ENCODE peak calls at places on chromosomes 12 and 14, in four cellular contexts. Q is esophagus muscularis mucosa, G is GM20000, O is astrocyte of the spinal cord. U is an unnamed sample.

GRCh38 chr12:124519741-124520140 is 47.7 kb downstream of the NCOR2 start:
- DNase-seq in O (no peak), G (no peak), Q (no peak), U (no peak)

GRCh38 chr12:119803391-119803791 is 73.7 kb downstream of the CIT start:
- DNase-seq in O (peak), G (no peak), Q (no peak), U (no peak)

GRCh38 chr14:99788713-99789112 is 4.5 kb upstream of the EML1 start:
- DNase-seq in Q (no peak), G (no peak), O (no peak), U (no peak)

GRCh38 chr14:32233292-32233691 is 30.2 kb upstream of the RNU6-8 start:
- DNase-seq in G (no peak), O (no peak), Q (no peak), U (no peak)

GRCh38 chr12:116790066-116790465 is 52.0 kb downstream of the RNFT2 start:
- DNase-seq in G (no peak), Q (no peak), O (no peak), U (no peak)

GRCh38 chr12:124592050-124592449 is 24.6 kb upstream of the NCOR2 start:
- DNase-seq in Q (no peak), O (peak), G (no peak), U (no peak)

GRCh38 chr12:31591308-31591901 is 469 bp upstream of the DENND5B start:
- DNase-seq in O (peak), Q (no peak), G (peak), U (peak)

GRCh38 chr12:64180951-64181350 is 41.1 kb downstream of the KICS2 start:
- DNase-seq in G (no peak), Q (no peak), O (peak), U (no peak)

GRCh38 chr12:116152268-116152667 is 125.2 kb downstream of the MED13L start:
- DNase-seq in G (no peak), Q (no peak), O (peak), U (no peak)

GRCh38 chr14:74913986-74914573 is 9.0 kb downstream of the RPS6KL1 start:
- DNase-seq in O (peak), Q (no peak), G (peak), U (no peak)

GRCh38 chr12:70507442-70507841 is 129.8 kb downstream of the PTPRB start:
- DNase-seq in G (no peak), Q (no peak), O (peak), U (no peak)

GRCh38 chr12:59444932-59445331 is 150.9 kb upstream of the SLC16A7 start:
- DNase-seq in G (no peak), O (peak), Q (no peak), U (no peak)

GRCh38 chr14:21268612-21269251 is 510 bp downstream of the HNRNPC start:
- DNase-seq in O (peak), Q (no peak), G (no peak), U (no peak)

GRCh38 chr12:65119063-65119462 is 2.0 kb downstream of the WIF1 start:
- DNase-seq in G (no peak), O (no peak), Q (no peak), U (no peak)

DNA sequence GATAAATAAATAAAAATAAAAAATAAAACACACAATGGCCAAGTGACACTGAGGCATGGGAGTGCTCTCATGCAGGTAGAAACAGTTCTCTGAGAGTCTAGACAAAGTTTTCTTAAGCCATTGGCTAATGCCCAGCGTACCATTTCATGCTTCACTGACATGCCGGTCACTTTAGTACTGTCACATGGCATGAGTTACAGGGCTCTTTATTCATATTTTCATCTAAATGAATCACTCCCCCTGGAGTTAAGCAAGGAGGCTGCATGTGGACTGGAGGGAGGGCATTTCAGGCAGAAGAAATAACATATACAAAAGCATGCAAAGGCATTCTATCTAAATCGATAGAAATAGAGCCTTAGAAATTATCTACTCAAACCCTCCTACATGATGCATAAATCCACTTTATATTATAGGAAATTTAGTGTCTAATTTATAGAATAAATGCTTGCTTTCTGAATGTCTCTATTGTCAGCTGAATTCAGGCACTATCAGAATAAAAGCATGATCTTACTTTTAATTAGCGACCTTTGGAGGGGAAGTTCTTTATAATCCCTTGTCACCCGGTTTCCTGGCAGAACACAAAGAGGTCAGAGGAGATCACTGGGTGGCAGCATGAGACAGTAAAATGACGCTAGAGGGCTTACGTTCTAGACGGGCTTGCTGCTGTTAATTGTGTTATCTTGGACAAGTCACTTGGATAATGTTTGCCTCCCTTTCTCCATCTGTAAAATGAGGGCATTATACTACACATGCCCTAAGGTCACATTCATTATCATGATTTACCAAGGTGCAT is 17.5 kb downstream of the DYRK4 start:
- DNase-seq in Q (peak), O (no peak), G (peak), U (no peak)
- TF ChIP-seq CTCF in Q (no peak), O (peak), G (peak), U (peak)

DNA sequence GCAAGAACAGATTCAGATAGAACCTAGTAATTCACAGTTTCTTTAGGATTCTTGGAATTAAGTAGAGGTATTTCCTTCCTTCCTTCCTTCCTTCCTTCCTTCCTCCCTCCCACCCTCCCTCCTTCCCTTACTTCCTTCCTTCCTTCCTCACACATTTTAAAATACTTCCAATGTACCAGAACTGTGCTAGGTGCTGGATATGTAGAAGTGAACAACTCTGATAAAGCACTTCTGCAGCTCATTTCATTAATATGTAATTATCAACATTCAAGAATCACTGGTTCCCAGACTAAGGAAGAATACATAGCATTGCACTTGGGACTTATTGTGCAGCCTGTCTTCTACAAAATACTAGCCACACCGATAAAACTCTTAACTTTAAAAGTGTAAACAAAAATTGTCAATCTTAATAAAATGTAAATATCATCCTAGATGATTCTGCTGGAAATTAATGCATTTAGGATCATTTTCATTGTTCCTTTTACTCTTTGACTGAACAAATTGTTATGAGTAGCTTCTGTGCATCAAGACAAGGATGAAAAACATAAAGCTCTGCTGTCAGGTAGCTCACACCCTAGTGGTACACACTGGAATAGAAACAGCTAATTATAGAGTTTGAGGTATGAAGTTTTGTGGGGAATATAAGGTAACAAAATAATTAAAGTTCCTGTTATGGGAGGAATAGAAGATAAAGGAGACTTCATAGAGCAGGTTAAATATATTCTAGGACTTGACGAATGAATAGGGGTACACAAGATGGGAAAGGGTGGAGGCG is 99.9 kb upstream of the MYF6 start:
- DNase-seq in O (no peak), Q (no peak), G (no peak), U (no peak)
- TF ChIP-seq CTCF in O (peak), Q (no peak), G (no peak), U (peak)

GRCh38 chr12:3311491-3312103 is 179.4 kb upstream of the PRMT8 start:
- DNase-seq in Q (no peak), G (no peak), O (no peak), U (no peak)

GRCh38 chr12:3315201-3315661 is 175.8 kb upstream of the PRMT8 start:
- DNase-seq in G (no peak), Q (no peak), O (peak), U (no peak)

GRCh38 chr12:3313066-3313465 is 177.9 kb upstream of the PRMT8 start:
- DNase-seq in G (no peak), Q (no peak), O (peak), U (no peak)

GRCh38 chr12:3314306-3314663 is 176.7 kb upstream of the PRMT8 start:
- DNase-seq in G (no peak), Q (no peak), O (no peak), U (no peak)

DNA sequence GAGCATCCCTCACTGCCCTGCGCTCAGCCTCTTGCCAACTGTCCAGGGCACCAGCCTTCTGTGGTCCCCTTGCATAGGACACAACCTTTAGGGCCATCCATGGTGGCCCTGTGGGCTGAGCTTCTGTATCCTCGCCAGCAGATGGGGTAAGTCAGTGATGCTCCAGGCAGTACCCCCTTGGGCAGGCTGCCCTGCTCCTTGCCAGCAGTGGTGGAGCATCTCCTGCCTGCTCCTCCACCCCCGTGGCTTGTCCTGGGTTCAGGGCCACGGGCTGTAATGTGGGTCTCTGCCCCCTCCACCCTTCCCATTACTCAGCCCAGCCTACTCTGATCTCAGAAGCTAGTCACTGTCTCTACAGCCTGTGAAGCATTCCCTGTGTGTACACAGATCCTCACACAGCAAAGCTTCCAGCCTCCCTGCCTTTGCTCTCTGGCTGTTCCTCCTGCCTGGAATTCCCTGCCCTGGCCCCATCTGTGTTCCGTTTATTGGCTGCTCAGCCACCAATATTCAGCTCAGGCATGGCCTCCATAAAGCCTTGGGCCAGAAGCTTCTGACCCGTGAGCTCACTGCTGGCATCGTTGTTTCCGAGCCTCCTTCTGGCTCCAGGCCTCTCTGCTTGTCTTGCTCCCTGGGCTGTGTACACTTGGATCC is 177.2 kb upstream of the PRMT8 start:
- DNase-seq in O (no peak), Q (no peak), G (peak), U (no peak)
- TF ChIP-seq CTCF in O (peak), Q (no peak), G (no peak), U (peak)

DNA sequence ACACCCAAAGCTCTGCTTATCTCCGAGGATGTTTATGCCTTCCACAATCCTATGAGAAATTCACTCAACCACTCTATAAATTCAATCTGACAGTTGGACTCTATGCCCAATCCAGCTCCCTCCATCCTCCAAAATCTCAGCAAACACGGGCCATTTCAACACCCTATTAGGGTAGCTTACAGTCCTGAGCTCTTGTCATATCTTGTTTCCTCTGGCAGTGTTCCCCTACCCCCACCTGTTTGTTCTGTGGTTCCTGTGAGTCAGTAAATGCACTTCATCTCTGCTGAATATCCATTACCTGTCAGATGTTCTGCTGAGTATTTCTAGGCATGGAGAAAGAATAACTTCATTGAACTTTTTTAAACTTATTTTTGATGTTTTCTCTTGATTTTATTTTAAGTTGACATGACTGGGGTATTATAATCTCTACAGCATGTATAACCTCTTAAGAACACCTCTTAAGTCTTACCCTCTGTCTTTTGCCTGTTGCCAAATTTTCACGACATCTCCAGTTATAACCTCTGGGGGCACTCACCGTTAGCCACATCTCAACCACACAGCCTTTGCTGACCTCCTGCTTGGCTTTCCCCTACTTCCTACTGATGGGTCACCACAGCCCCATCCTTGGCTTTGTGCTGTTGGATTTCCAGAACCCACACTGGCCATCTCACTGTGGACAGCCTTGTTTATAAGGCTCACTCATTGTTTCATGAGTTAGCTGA is 317.0 kb upstream of the TMPO start:
- DNase-seq in G (no peak), O (peak), Q (no peak), U (no peak)
- TF ChIP-seq CTCF in G (no peak), O (no peak), Q (no peak), U (no peak)

GRCh38 chr14:58367296-58367695 is 28.4 kb upstream of the TOMM20L start:
- DNase-seq in O (no peak), Q (no peak), G (no peak), U (no peak)

DNA sequence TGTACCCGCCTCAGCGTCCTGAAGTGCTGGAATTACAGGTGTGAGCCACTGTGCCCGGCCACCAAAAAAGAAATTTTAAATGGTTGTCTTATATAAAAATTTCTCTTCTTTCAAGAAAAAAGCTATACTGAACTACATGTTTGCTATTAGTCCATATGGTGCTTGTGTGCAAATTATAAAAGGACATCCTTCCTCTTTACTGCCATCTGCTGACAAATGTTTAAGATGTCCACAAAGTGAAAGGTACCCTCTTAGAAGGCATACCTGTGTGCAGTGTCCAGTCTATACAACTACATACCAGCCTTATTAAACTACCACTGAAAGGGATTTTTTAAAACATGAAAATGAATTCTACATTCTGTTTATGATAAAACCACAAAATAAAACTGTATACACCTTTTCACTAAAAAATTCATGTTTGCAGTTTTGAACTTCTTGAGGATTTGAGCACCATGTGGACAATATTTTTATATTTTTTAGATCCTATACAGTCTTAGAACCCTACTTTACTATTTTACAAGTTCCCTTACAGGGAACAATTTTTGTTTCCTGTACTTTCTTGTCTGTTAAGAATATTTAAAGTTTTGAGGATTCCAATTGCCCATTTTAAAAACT is 32.8 kb upstream of the TOMM20L start:
- DNase-seq in Q (no peak), G (peak), O (peak), U (no peak)
- TF ChIP-seq CTCF in Q (no peak), G (no peak), O (peak), U (peak)

GRCh38 chr12:15013634-15014169 is 40.9 kb downstream of the PDE6H start:
- DNase-seq in Q (no peak), G (no peak), O (no peak), U (no peak)

GRCh38 chr12:15011162-15011561 is 38.3 kb downstream of the PDE6H start:
- DNase-seq in O (no peak), G (no peak), Q (no peak), U (no peak)

GRCh38 chr12:15014708-15015107 is 41.9 kb downstream of the PDE6H start:
- DNase-seq in G (no peak), O (no peak), Q (no peak), U (no peak)

DNA sequence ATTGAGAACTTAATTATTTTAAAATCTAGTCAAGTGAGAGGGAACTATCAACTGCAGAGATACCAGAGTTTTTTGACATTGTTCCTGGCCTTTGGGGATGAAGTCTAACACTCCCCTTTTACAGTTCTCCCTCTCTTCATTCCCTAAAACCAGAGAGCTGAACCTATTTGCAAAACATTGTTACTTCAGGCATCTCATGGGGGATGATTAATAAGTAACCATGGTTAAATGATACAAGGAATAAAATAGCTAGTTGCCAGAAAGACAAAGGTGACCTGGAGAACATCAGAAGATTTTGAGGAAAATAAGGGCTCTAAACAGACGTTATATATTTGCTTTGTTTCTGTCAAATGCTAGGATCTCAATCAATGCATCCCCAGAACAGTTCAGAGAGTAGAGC is 42.3 kb downstream of the PDE6H start:
- DNase-seq in Q (no peak), G (no peak), O (no peak), U (no peak)
- TF ChIP-seq CTCF in Q (no peak), G (no peak), O (no peak), U (no peak)

GRCh38 chr14:101843665-101844064 is 82.2 kb downstream of the PPP2R5C start:
- DNase-seq in G (peak), Q (no peak), O (no peak), U (no peak)
- TF ChIP-seq CTCF in G (peak), Q (peak), O (peak), U (peak)

GRCh38 chr14:62597143-62597542 is 448.1 kb downstream of the KCNH5 start:
- DNase-seq in O (no peak), G (no peak), Q (no peak), U (no peak)
- TF ChIP-seq CTCF in O (no peak), G (no peak), Q (no peak), U (no peak)

GRCh38 chr12:3463927-3464326 is 27.1 kb upstream of the PRMT8 start:
- DNase-seq in O (peak), Q (no peak), G (no peak), U (no peak)

GRCh38 chr12:3469711-3470110 is 21.3 kb upstream of the PRMT8 start:
- DNase-seq in Q (no peak), G (no peak), O (no peak), U (no peak)

GRCh38 chr12:3464561-3464960 is 26.4 kb upstream of the PRMT8 start:
- DNase-seq in O (no peak), Q (no peak), G (no peak), U (no peak)

GRCh38 chr12:3470296-3470695 is 20.7 kb upstream of the PRMT8 start:
- DNase-seq in Q (no peak), G (no peak), O (no peak), U (no peak)

DNA sequence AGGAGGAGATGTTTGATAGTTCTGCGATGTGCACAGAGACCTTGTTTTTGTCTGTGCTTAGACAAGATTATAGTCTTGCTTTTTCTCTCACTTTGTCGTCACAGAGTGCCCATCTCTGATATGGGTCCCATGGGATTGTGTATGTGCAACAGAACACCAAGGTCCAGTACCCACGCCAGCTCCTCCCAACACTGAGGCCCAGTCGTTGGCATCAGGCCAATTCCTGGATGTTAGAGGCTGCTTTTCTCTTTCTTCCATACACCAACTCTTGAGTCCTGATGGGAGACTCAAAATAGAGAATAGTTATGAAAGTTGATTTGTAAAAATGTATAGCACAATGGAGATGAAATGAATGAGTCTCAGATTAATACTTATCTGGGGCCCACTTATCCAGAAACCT is 22.7 kb upstream of the PRMT8 start:
- DNase-seq in O (no peak), G (no peak), Q (no peak), U (no peak)
- TF ChIP-seq CTCF in O (no peak), G (no peak), Q (no peak), U (no peak)

GRCh38 chr14:80570930-80571298 is 359.6 kb upstream of the DIO2 start:
- DNase-seq in Q (no peak), O (no peak), G (no peak), U (no peak)

GRCh38 chr14:80575763-80576162 is 364.5 kb upstream of the DIO2 start:
- DNase-seq in G (no peak), O (no peak), Q (no peak), U (no peak)

GRCh38 chr14:80567905-80568512 is 356.7 kb upstream of the DIO2 start:
- DNase-seq in O (peak), G (no peak), Q (no peak), U (no peak)

GRCh38 chr14:80576401-80576800 is 365.1 kb upstream of the DIO2 start:
- DNase-seq in G (no peak), O (no peak), Q (no peak), U (no peak)

GRCh38 chr14:80572666-80573065 is 361.4 kb upstream of the DIO2 start:
- DNase-seq in Q (no peak), O (no peak), G (no peak), U (no peak)
- TF ChIP-seq CTCF in Q (no peak), O (no peak), G (no peak), U (no peak)